ENCODE peak calls at places on chromosomes 1 and 21, in nine cellular contexts. P, W, Y, T, R, H, G, B and O are unnamed samples.

GRCh38 chr1:3078421-3078820 is 9.4 kb downstream of the PRDM16 start:
- DNase-seq in P (no peak), W (no peak), Y (no peak), T (no peak), R (no peak), H (no peak), G (no peak), B (no peak), O (no peak)

GRCh38 chr1:38997034-38997900 is 6.2 kb downstream of the AKIRIN1 start:
- DNase-seq in P (no peak), W (no peak), Y (no peak), T (no peak), R (no peak), H (no peak), G (no peak), B (peak), O (no peak)

GRCh38 chr1:160544647-160545046 is 21.6 kb upstream of the SLAMF6 start:
- DNase-seq in P (no peak), W (peak), Y (no peak), T (peak), R (peak), H (no peak), G (peak), B (peak), O (peak)

GRCh38 chr1:118266436-118266835 is 81.4 kb upstream of the SPAG17 start:
- DNase-seq in P (peak), W (no peak), Y (no peak), T (no peak), R (peak), H (no peak), G (no peak), B (no peak), O (no peak)

GRCh38 chr1:94522304-94522703 is 19.3 kb downstream of the F3 start:
- DNase-seq in P (peak), W (peak), Y (peak), T (peak), R (peak), H (peak), G (peak), B (peak), O (peak)

GRCh38 chr1:150876111-150876434 is 326 bp downstream of the ARNT start:
- DNase-seq in P (peak), W (no peak), Y (peak), T (peak), R (peak), H (peak), G (peak), B (peak), O (no peak)

GRCh38 chr1:165675794-165676193 is 22.6 kb downstream of the ALDH9A1 start:
- DNase-seq in P (no peak), W (no peak), Y (no peak), T (no peak), R (peak), H (no peak), G (no peak), B (no peak), O (no peak)

GRCh38 chr1:63618001-63618400 is 24.8 kb downstream of the PGM1 start:
- DNase-seq in P (no peak), W (no peak), Y (no peak), T (no peak), R (no peak), H (no peak), G (no peak), B (no peak), O (no peak)

GRCh38 chr1:185426761-185427698 is 110.0 kb upstream of the IVNS1ABP start:
- DNase-seq in P (no peak), W (no peak), Y (peak), T (no peak), R (no peak), H (no peak), G (no peak), B (no peak), O (no peak)

GRCh38 chr1:47424336-47424982 is 8.4 kb downstream of the FOXE3 start:
- DNase-seq in P (peak), W (peak), Y (peak), T (peak), R (peak), H (peak), G (peak), B (peak), O (peak)

GRCh38 chr1:194104247-194104844 is 917.9 kb upstream of the B3GALT2 start:
- DNase-seq in P (no peak), W (no peak), Y (no peak), T (peak), R (no peak), H (no peak), G (no peak), B (no peak), O (no peak)

GRCh38 chr1:28642056-28642846 is 616 bp downstream of the TAF12 start:
- DNase-seq in P (peak), W (no peak), Y (peak), T (no peak), R (peak), H (no peak), G (peak), B (no peak), O (no peak)

GRCh38 chr1:234507626-234508387 is 28.8 kb upstream of the TARBP1 start:
- DNase-seq in P (no peak), W (no peak), Y (no peak), T (peak), R (no peak), H (no peak), G (peak), B (no peak), O (no peak)

GRCh38 chr1:170593173-170593572 is 61.2 kb downstream of the GORAB start:
- DNase-seq in P (no peak), W (no peak), Y (no peak), T (no peak), R (no peak), H (no peak), G (no peak), B (no peak), O (no peak)

GRCh38 chr1:185156321-185156853 is 366 bp downstream of the TRMT1L start:
- DNase-seq in P (no peak), W (no peak), Y (peak), T (peak), R (no peak), H (no peak), G (no peak), B (peak), O (no peak)

GRCh38 chr1:201709564-201710295 is 119.2 kb upstream of the IPO9 start:
- DNase-seq in P (peak), W (peak), Y (peak), T (peak), R (peak), H (peak), G (peak), B (peak), O (peak)

GRCh38 chr1:63704443-63704842 is 69.4 kb upstream of the ROR1 start:
- DNase-seq in P (peak), W (no peak), Y (peak), T (no peak), R (peak), H (no peak), G (no peak), B (no peak), O (no peak)

GRCh38 chr1:241518447-241519307 is 878 bp downstream of the FH start:
- DNase-seq in P (peak), W (no peak), Y (peak), T (no peak), R (peak), H (no peak), G (peak), B (peak), O (no peak)

GRCh38 chr1:26345718-26346117 is 8.2 kb downstream of the CRYBG2 start:
- DNase-seq in P (no peak), W (no peak), Y (no peak), T (no peak), R (no peak), H (no peak), G (no peak), B (no peak), O (no peak)

GRCh38 chr1:46221749-46222148 is 18.6 kb downstream of the LURAP1 start:
- DNase-seq in P (no peak), W (peak), Y (no peak), T (peak), R (no peak), H (no peak), G (no peak), B (no peak), O (no peak)

GRCh38 chr1:103525114-103525606 is 339 bp upstream of the RNPC3 start:
- DNase-seq in P (peak), W (peak), Y (peak), T (peak), R (peak), H (no peak), G (peak), B (peak), O (no peak)

GRCh38 chr21:16418211-16418610 is 688.4 kb downstream of the USP25 start:
- DNase-seq in P (no peak), W (no peak), Y (peak), T (no peak), R (no peak), H (no peak), G (no peak), B (no peak), O (no peak)

GRCh38 chr21:29403922-29404538 is 105.3 kb downstream of the BACH1 start:
- DNase-seq in P (peak), W (no peak), Y (no peak), T (no peak), R (no peak), H (no peak), G (no peak), B (no peak), O (no peak)

GRCh38 chr1:53408013-53408754 is 51.0 kb upstream of the DMRTB1 start:
- DNase-seq in P (no peak), W (no peak), Y (no peak), T (no peak), R (no peak), H (no peak), G (peak), B (peak), O (no peak)

GRCh38 chr1:16172964-16173446 is 17.1 kb upstream of the EPHA2 start:
- DNase-seq in P (no peak), W (no peak), Y (no peak), T (no peak), R (peak), H (peak), G (no peak), B (peak), O (no peak)
- H3K4me2 ChIP-seq in P (peak), W (no peak), Y (peak), T (no peak), R (peak), H (peak), G (no peak), B (no peak), O (no peak)

GRCh38 chr1:226735576-226735975 is 3.5 kb downstream of the ITPKB start:
- DNase-seq in P (no peak), W (no peak), Y (no peak), T (no peak), R (no peak), H (no peak), G (peak), B (no peak), O (no peak)
- H3K4me3 ChIP-seq in P (no peak), W (no peak), Y (no peak), T (no peak), R (no peak), H (no peak), G (peak), B (no peak), O (no peak)

GRCh38 chr1:20903452-20903851 is 116.3 kb upstream of the HP1BP3 start:
- DNase-seq in P (peak), W (no peak), Y (no peak), T (peak), R (peak), H (no peak), G (no peak), B (peak), O (no peak)
- H3K9ac ChIP-seq in P (no peak), W (no peak), Y (no peak), T (no peak), R (no peak), H (no peak), G (no peak), B (no peak), O (no peak)

DNA sequence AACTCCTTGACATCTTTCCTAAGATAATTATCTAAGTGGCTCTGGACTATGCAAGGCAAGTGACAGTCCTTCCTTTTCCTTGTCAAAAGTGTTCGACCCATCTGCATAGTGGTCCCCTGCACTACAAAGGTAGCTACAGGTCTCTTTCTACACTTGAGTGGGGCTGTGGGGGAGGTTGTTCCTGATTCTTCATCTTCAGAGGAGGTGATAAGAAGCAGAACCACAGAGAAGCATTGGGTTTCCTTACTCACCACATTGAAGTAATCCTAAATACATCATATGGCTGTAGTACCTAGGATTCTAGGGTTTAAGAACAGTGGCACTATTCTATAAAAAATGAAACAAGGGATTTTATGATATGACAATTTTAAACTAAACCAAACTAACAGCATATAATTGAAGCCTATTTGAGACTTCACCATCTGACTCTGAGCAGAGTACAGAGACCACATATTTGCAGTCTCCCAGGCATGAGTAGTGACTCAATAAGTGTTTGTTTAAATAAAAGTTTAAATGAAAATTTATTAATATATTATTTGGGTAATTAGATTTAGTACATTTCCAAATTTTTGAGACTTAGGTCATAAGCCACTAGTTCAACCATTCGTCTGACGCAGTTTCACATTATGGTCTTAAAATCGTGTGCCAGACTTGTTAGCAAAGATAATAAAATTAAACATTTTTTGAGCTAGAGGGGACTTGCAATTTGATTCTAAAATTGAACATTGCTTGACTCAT is 54.9 kb upstream of the NEK7 start:
- DNase-seq in P (no peak), W (no peak), Y (no peak), T (no peak), R (no peak), H (no peak), G (no peak), B (no peak), O (peak)
- H3K4me2 ChIP-seq in P (no peak), W (no peak), Y (no peak), T (no peak), R (no peak), H (no peak), G (no peak), B (no peak), O (peak)

GRCh38 chr1:220895412-220895946 is 16.2 kb downstream of the HLX start:
- DNase-seq in P (no peak), W (peak), Y (no peak), T (no peak), R (no peak), H (no peak), G (no peak), B (no peak), O (no peak)

GRCh38 chr1:220894924-220895256 is 15.6 kb downstream of the HLX start:
- DNase-seq in P (no peak), W (peak), Y (no peak), T (no peak), R (no peak), H (no peak), G (no peak), B (no peak), O (no peak)

GRCh38 chr1:220892997-220893700 is 13.9 kb downstream of the HLX start:
- DNase-seq in P (no peak), W (peak), Y (no peak), T (peak), R (no peak), H (no peak), G (no peak), B (no peak), O (no peak)

GRCh38 chr1:220893701-220894024 is 14.4 kb downstream of the HLX start:
- DNase-seq in P (no peak), W (peak), Y (no peak), T (no peak), R (no peak), H (no peak), G (no peak), B (no peak), O (no peak)

GRCh38 chr1:220894025-220894923 is 15.0 kb downstream of the HLX start:
- DNase-seq in P (no peak), W (peak), Y (no peak), T (no peak), R (no peak), H (no peak), G (no peak), B (peak), O (no peak)
- H3K4me3 ChIP-seq in P (peak), W (peak), Y (peak), T (no peak), R (no peak), H (no peak), G (no peak), B (peak), O (no peak)

DNA sequence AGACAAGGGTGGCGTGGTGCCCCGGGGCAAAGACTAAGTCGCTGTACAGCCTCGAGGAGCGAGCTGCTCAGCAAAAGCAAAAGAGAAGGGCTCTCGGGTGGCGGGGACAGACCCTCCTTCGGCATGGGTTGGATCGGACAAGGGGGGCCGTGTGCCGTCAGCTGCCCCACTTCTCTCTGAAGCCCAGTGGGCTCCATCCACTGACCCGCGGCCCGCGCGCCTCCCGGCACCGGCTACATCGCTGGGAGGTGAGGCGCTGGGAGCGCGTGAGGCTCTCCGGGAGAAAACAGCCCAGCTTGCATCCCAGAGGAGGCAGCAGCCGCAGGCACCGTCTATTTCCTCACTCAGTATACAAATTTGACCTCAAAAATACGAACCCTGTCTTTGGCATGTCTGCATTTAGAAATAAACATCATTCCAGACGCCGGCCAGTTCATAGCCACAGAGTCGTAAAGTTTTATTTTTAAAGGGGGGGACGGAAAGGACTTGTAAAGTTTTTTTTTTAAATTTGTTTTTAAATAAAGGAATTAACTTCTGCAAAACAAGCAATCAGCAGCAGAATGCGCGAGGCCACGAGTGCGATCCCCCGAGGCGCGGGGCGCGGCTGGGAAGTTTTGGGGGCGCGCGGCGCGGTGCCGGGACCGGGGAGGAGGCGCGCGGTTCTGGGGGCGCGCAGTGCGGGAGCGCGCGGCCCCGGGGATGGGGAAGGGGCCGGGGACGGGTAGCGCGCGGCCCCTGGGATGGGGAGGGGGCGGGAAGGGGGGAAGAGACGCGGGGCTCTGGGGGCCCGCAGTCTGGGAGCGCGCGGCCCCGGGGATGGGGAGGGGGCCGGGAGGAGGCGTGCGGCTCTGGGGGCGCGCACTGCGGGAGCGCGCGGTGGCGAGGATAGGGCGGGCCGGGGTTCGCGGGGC is 637 bp upstream of the GPR137B start:
- DNase-seq in P (peak), W (peak), Y (peak), T (peak), R (peak), H (no peak), G (no peak), B (peak), O (no peak)
- H3K9ac ChIP-seq in P (no peak), W (no peak), Y (no peak), T (peak), R (no peak), H (peak), G (peak), B (peak), O (peak)

GRCh38 chr1:51266791-51267190 is 30.7 kb downstream of the RNF11 start:
- DNase-seq in P (no peak), W (no peak), Y (no peak), T (no peak), R (no peak), H (no peak), G (no peak), B (no peak), O (no peak)

GRCh38 chr1:51266181-51266580 is 30.1 kb downstream of the RNF11 start:
- DNase-seq in P (no peak), W (no peak), Y (no peak), T (no peak), R (no peak), H (no peak), G (no peak), B (no peak), O (no peak)

GRCh38 chr1:51264470-51264869 is 28.4 kb downstream of the RNF11 start:
- DNase-seq in P (peak), W (no peak), Y (peak), T (peak), R (peak), H (peak), G (no peak), B (peak), O (no peak)

GRCh38 chr1:51263147-51263850 is 27.2 kb downstream of the RNF11 start:
- DNase-seq in P (no peak), W (no peak), Y (no peak), T (no peak), R (no peak), H (no peak), G (no peak), B (no peak), O (no peak)

GRCh38 chr1:51265618-51266017 is 29.5 kb downstream of the RNF11 start:
- DNase-seq in P (no peak), W (no peak), Y (no peak), T (peak), R (no peak), H (no peak), G (no peak), B (peak), O (no peak)
- H3K4me2 ChIP-seq in P (no peak), W (no peak), Y (peak), T (no peak), R (no peak), H (no peak), G (no peak), B (no peak), O (no peak)

GRCh38 chr1:23636009-23636408 is 55.6 kb upstream of the RPL11 start:
- DNase-seq in P (no peak), W (no peak), Y (no peak), T (no peak), R (no peak), H (no peak), G (no peak), B (no peak), O (no peak)

GRCh38 chr1:23638188-23638619 is 53.4 kb upstream of the RPL11 start:
- DNase-seq in P (no peak), W (peak), Y (no peak), T (no peak), R (no peak), H (no peak), G (peak), B (peak), O (no peak)

GRCh38 chr1:23634518-23634839 is 57.1 kb upstream of the RPL11 start:
- DNase-seq in P (no peak), W (no peak), Y (no peak), T (no peak), R (no peak), H (no peak), G (no peak), B (no peak), O (no peak)

GRCh38 chr1:23632479-23633160 is 59.0 kb upstream of the RPL11 start:
- DNase-seq in P (no peak), W (no peak), Y (no peak), T (no peak), R (no peak), H (no peak), G (no peak), B (peak), O (no peak)

GRCh38 chr1:23634840-23635642 is 56.6 kb upstream of the RPL11 start:
- DNase-seq in P (peak), W (peak), Y (peak), T (peak), R (peak), H (peak), G (peak), B (peak), O (peak)
- H3K4me3 ChIP-seq in P (peak), W (no peak), Y (peak), T (no peak), R (peak), H (peak), G (peak), B (peak), O (no peak)

DNA sequence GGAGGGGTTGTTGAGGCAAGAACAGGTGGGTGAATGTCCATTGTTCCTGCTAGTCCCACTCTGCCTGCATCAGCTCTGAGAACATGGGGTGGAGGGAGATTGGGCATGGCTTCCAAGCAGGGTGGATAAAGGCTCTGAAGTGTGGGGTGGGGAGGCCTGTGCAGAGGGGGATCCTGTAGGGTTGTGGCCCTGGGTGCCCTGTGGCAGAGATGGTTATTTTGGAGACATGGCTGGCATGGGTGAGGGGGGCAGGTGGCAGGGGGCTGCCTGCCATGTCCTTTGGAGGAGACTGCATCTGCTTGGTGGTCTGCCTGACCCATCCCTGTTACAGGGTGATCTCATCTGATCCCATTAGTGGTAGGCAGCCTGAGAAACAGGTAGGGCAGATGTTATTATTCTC is 11.2 kb downstream of the MYOG start:
- DNase-seq in P (no peak), W (no peak), Y (no peak), T (no peak), R (no peak), H (no peak), G (no peak), B (no peak), O (no peak)
- H3K9ac ChIP-seq in P (no peak), W (no peak), Y (no peak), T (no peak), R (no peak), H (no peak), G (no peak), B (no peak), O (no peak)